ENCODE peak calls at places on chromosomes 16 and 17, in five cellular contexts. One of them, this sample, is unnamed.

GRCh38 chr16:2149630-2150417 is 1.4 kb downstream of the RAB26 start:
- DNase-seq in GM12878: no peak
- DNase-seq in K562: no peak
- DNase-seq in HepG2: peak
- DNase-seq in H1: peak
- DNase-seq in this sample: no peak

GRCh38 chr16:20377181-20377580 is 24.7 kb upstream of the UMOD start:
- DNase-seq in GM12878: no peak
- DNase-seq in K562: no peak
- DNase-seq in HepG2: no peak
- DNase-seq in H1: no peak
- DNase-seq in this sample: no peak

GRCh38 chr17:82212331-82213250 is at the start of gene CCDC57:
- DNase-seq in GM12878: no peak
- DNase-seq in K562: peak
- DNase-seq in HepG2: peak
- DNase-seq in H1: peak
- DNase-seq in this sample: no peak

GRCh38 chr17:41777579-41778188 is 8.8 kb downstream of the JUP start:
- DNase-seq in GM12878: no peak
- DNase-seq in K562: no peak
- DNase-seq in HepG2: peak
- DNase-seq in H1: no peak
- DNase-seq in this sample: no peak

GRCh38 chr16:86508947-86509758 is 1.2 kb upstream of the FOXF1 start:
- DNase-seq in GM12878: no peak
- DNase-seq in K562: no peak
- DNase-seq in HepG2: no peak
- DNase-seq in H1: peak
- DNase-seq in this sample: peak

GRCh38 chr17:66364508-66365203 is 62.2 kb downstream of the PRKCA start:
- DNase-seq in GM12878: no peak
- DNase-seq in K562: no peak
- DNase-seq in HepG2: no peak
- DNase-seq in H1: no peak
- DNase-seq in this sample: no peak

GRCh38 chr17:63993368-63993990 is 4.7 kb upstream of the PRR29 start:
- DNase-seq in GM12878: no peak
- DNase-seq in K562: no peak
- DNase-seq in HepG2: no peak
- DNase-seq in H1: no peak
- DNase-seq in this sample: no peak

GRCh38 chr17:19386276-19386863 is 620 bp downstream of the MFAP4 start:
- DNase-seq in GM12878: no peak
- DNase-seq in K562: no peak
- DNase-seq in HepG2: no peak
- DNase-seq in H1: no peak
- DNase-seq in this sample: no peak

GRCh38 chr17:80007939-80008338 is 27.7 kb downstream of the TBC1D16 start:
- DNase-seq in GM12878: no peak
- DNase-seq in K562: no peak
- DNase-seq in HepG2: no peak
- DNase-seq in H1: no peak
- DNase-seq in this sample: no peak

GRCh38 chr16:82782715-82783251 is 156.0 kb downstream of the CDH13 start:
- DNase-seq in GM12878: no peak
- DNase-seq in K562: no peak
- DNase-seq in HepG2: no peak
- DNase-seq in H1: peak
- DNase-seq in this sample: no peak

GRCh38 chr17:61285483-61286320 is 113.9 kb upstream of the TBX2 start:
- DNase-seq in GM12878: no peak
- DNase-seq in K562: no peak
- DNase-seq in HepG2: no peak
- DNase-seq in H1: no peak
- DNase-seq in this sample: no peak

GRCh38 chr17:57876023-57876865 is 26.4 kb upstream of the MRPS23 start:
- DNase-seq in GM12878: no peak
- DNase-seq in K562: no peak
- DNase-seq in HepG2: no peak
- DNase-seq in H1: no peak
- DNase-seq in this sample: no peak

GRCh38 chr16:30382398-30383015 is at the start of gene SEPTIN1:
- DNase-seq in GM12878: peak
- DNase-seq in K562: no peak
- DNase-seq in HepG2: no peak
- DNase-seq in H1: no peak
- DNase-seq in this sample: no peak

GRCh38 chr17:81271226-81271625 is 23.9 kb downstream of the SLC38A10 start:
- DNase-seq in GM12878: no peak
- DNase-seq in K562: no peak
- DNase-seq in HepG2: no peak
- DNase-seq in H1: no peak
- DNase-seq in this sample: no peak

GRCh38 chr16:53207810-53208752 is 153.3 kb downstream of the CHD9 start:
- DNase-seq in GM12878: peak
- DNase-seq in K562: peak
- DNase-seq in HepG2: peak
- DNase-seq in H1: peak
- DNase-seq in this sample: peak

DNA sequence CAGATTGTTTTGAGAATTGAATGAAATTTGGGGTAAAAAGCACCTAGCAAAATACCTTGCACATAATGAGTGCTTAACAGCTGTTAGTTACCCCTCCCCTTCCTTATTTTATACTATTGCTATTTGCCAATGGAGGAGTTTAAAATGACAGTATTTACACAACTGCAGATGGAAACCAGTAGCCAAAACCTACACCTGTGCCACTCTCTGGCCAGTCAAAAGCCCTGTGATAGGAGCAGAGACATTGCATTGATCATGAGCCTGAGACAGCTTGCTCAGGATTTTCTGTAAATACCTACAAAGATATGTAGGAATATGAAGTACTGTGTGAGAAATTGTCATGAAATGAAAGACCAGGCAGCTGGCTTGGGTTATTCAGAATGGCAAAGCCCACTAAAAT is 115.3 kb upstream of the HLF start:
- DNase-seq in GM12878: no peak
- DNase-seq in K562: no peak
- DNase-seq in HepG2: no peak
- DNase-seq in H1: no peak
- DNase-seq in this sample: no peak
- TF ChIP-seq SRF in GM12878: no peak
- TF ChIP-seq SRF in K562: no peak
- TF ChIP-seq SRF in HepG2: no peak
- TF ChIP-seq SRF in H1: no peak
- TF ChIP-seq SRF in this sample: no peak

GRCh38 chr16:15899538-15900100 is 11.2 kb upstream of the CEP20 start:
- DNase-seq in GM12878: peak
- DNase-seq in K562: peak
- DNase-seq in HepG2: peak
- DNase-seq in H1: no peak
- DNase-seq in this sample: peak
- TF ChIP-seq SRF in GM12878: no peak
- TF ChIP-seq SRF in K562: peak
- TF ChIP-seq SRF in HepG2: no peak
- TF ChIP-seq SRF in H1: no peak
- TF ChIP-seq SRF in this sample: peak

GRCh38 chr16:22008215-22009142 is 568 bp downstream of the MOSMO start:
- DNase-seq in GM12878: no peak
- DNase-seq in K562: no peak
- DNase-seq in HepG2: no peak
- DNase-seq in H1: peak
- DNase-seq in this sample: no peak
- TF ChIP-seq SRF in GM12878: no peak
- TF ChIP-seq SRF in K562: no peak
- TF ChIP-seq SRF in HepG2: no peak
- TF ChIP-seq SRF in H1: no peak
- TF ChIP-seq SRF in this sample: no peak

GRCh38 chr17:73786286-73786743 is 142.1 kb upstream of the SDK2 start:
- DNase-seq in GM12878: no peak
- DNase-seq in K562: no peak
- DNase-seq in HepG2: no peak
- DNase-seq in H1: peak
- DNase-seq in this sample: no peak
- TF ChIP-seq SRF in GM12878: no peak
- TF ChIP-seq SRF in K562: no peak
- TF ChIP-seq SRF in HepG2: no peak
- TF ChIP-seq SRF in H1: no peak
- TF ChIP-seq SRF in this sample: no peak

GRCh38 chr17:5838661-5839300 is 231.4 kb upstream of the WSCD1 start:
- DNase-seq in GM12878: no peak
- DNase-seq in K562: no peak
- DNase-seq in HepG2: no peak
- DNase-seq in H1: no peak
- DNase-seq in this sample: no peak

GRCh38 chr17:5837055-5837491 is 233.1 kb upstream of the WSCD1 start:
- DNase-seq in GM12878: no peak
- DNase-seq in K562: no peak
- DNase-seq in HepG2: peak
- DNase-seq in H1: no peak
- DNase-seq in this sample: peak

DNA sequence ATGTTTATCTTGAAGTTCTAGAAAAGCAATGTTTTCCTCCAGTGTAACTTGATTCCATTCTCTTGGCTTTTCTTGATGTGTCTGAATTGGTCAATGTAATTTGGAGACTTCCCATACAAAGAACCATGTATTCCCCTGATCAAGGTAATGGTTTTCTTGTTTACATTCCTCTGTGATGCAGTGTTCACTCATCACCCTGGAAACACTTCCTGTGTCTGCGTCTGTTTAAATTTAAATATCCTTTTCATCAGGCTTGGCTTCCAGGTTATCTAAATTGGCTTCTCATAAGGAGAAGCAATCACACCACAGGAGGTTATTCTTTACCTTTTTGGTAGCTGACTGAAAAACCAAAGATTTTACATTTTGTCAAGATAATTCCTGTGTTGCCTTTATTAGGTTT is 237.3 kb upstream of the WSCD1 start:
- DNase-seq in GM12878: no peak
- DNase-seq in K562: no peak
- DNase-seq in HepG2: peak
- DNase-seq in H1: no peak
- DNase-seq in this sample: peak
- TF ChIP-seq SRF in GM12878: no peak
- TF ChIP-seq SRF in K562: no peak
- TF ChIP-seq SRF in HepG2: no peak
- TF ChIP-seq SRF in H1: no peak
- TF ChIP-seq SRF in this sample: no peak